ENCODE peak calls at places on chromosomes 13 and 19, in six cellular contexts. Q, E, M, T, H and I are unnamed samples.

GRCh38 chr19:4034048-4035017 is 26.8 kb downstream of the PIAS4 start:
- DNase-seq in Q (no peak), M (no peak), T (no peak), E (no peak), H (no peak), I (no peak)

GRCh38 chr13:44448875-44449274 is 75.3 kb downstream of the SERP2 start:
- DNase-seq in T (no peak), E (no peak), H (no peak), Q (no peak), M (no peak), I (no peak)

GRCh38 chr13:75202981-75203380 is 279.0 kb downstream of the TBC1D4 start:
- DNase-seq in H (no peak), Q (no peak), M (no peak), E (no peak), T (no peak), I (no peak)

GRCh38 chr13:19927117-19927734 is 31.3 kb upstream of the ZMYM2 start:
- DNase-seq in Q (no peak), M (no peak), E (no peak), T (peak), H (no peak), I (no peak)

GRCh38 chr19:4157164-4157563 is 3.7 kb downstream of the CREB3L3 start:
- DNase-seq in H (no peak), Q (no peak), T (no peak), M (no peak), E (peak), I (no peak)

GRCh38 chr19:9672893-9673292 is 2.0 kb downstream of the ZNF562 start:
- DNase-seq in H (no peak), Q (no peak), E (no peak), T (peak), M (no peak), I (no peak)

GRCh38 chr19:2747349-2747748 is 7.5 kb upstream of the SLC39A3 start:
- DNase-seq in M (no peak), Q (no peak), T (no peak), H (no peak), E (no peak), I (no peak)

GRCh38 chr19:39843919-39844793 is 2.0 kb downstream of the FBL start:
- DNase-seq in T (peak), M (no peak), Q (no peak), E (peak), H (no peak), I (no peak)

GRCh38 chr19:5154129-5154798 is 185.4 kb downstream of the KDM4B start:
- DNase-seq in H (peak), T (peak), E (peak), M (peak), Q (peak), I (peak)

GRCh38 chr19:8501547-8501946 is 893 bp downstream of the PRAM1 start:
- DNase-seq in H (no peak), M (no peak), T (no peak), E (no peak), Q (no peak), I (no peak)

GRCh38 chr13:71831716-71832115 is 35.3 kb downstream of the DACH1 start:
- DNase-seq in Q (no peak), E (no peak), T (no peak), H (no peak), M (no peak), I (no peak)

GRCh38 chr13:53028063-53028462 is 550 bp upstream of the OLFM4 start:
- DNase-seq in T (no peak), Q (no peak), E (no peak), M (no peak), H (no peak), I (no peak)

GRCh38 chr13:19984430-19985218 is 26.1 kb downstream of the ZMYM2 start:
- DNase-seq in H (no peak), E (peak), M (no peak), Q (no peak), T (peak), I (no peak)

GRCh38 chr19:19068659-19069509 is 5.1 kb downstream of the SLC25A42 start:
- DNase-seq in Q (no peak), M (no peak), H (no peak), E (no peak), T (no peak), I (no peak)

GRCh38 chr13:44904982-44905381 is 84.3 kb downstream of the NUFIP1 start:
- DNase-seq in T (no peak), Q (no peak), H (no peak), E (no peak), M (no peak), I (no peak)

GRCh38 chr19:6713773-6714692 is 6.4 kb downstream of the C3 start:
- DNase-seq in H (no peak), Q (no peak), E (no peak), M (no peak), T (no peak), I (no peak)

GRCh38 chr13:74206061-74206561 is 71.9 kb upstream of the KLF12 start:
- DNase-seq in M (no peak), H (no peak), Q (no peak), T (no peak), E (no peak), I (no peak)

GRCh38 chr19:43028866-43029265 is 2.6 kb upstream of the PSG11 start:
- DNase-seq in Q (no peak), E (no peak), T (no peak), H (no peak), M (no peak), I (no peak)
- TF ChIP-seq TAF1 in Q (no peak), E (no peak), T (no peak), H (no peak), M (no peak), I (no peak)

GRCh38 chr13:95713651-95714050 is 36.7 kb downstream of the DNAJC3 start:
- DNase-seq in E (no peak), M (no peak), Q (no peak), H (no peak), T (no peak), I (no peak)
- TF ChIP-seq TAF1 in E (no peak), M (no peak), Q (no peak), H (no peak), T (no peak), I (no peak)

GRCh38 chr13:107091386-107091785 is 523.4 kb upstream of the ARGLU1 start:
- DNase-seq in H (no peak), E (no peak), Q (no peak), M (no peak), T (no peak), I (no peak)
- TF ChIP-seq TAF1 in H (no peak), E (no peak), Q (no peak), M (no peak), T (no peak), I (no peak)

GRCh38 chr19:34124828-34125227 is 47.5 kb upstream of the LSM14A start:
- DNase-seq in H (no peak), T (peak), Q (no peak), E (peak), M (no peak), I (no peak)

GRCh38 chr19:34118879-34119748 is 53.2 kb upstream of the LSM14A start:
- DNase-seq in H (no peak), T (no peak), M (no peak), E (no peak), Q (no peak), I (no peak)

GRCh38 chr19:34126966-34127365 is 45.3 kb upstream of the LSM14A start:
- DNase-seq in Q (no peak), E (peak), H (no peak), M (no peak), T (no peak), I (no peak)

GRCh38 chr19:34120846-34121639 is 51.3 kb upstream of the LSM14A start:
- DNase-seq in T (peak), M (peak), E (peak), H (peak), Q (no peak), I (peak)
- TF ChIP-seq TAF1 in T (no peak), M (no peak), E (no peak), H (no peak), Q (no peak), I (no peak)

DNA sequence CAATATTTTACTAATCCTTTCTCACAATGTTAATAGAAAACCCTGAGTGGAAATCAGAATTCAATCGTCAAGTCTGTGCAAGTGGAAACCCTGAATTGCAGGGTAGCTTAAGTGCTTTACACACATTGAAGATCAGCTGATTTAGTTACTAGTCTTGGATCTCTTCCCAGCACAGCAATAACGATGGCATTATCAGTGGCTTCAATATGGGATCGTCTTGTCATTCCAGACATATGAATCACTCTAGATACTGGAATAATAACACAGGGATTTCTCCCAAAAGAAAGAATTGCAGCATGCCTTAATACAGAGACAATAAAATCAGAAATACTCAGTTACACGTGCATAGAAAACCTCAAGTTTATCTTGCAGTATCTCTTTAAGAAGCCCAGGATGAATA is 12.6 kb upstream of the METTL21C start:
- DNase-seq in H (no peak), E (peak), Q (no peak), M (no peak), T (no peak), I (no peak)
- TF ChIP-seq TAF1 in H (no peak), E (no peak), Q (no peak), M (no peak), T (no peak), I (no peak)

DNA sequence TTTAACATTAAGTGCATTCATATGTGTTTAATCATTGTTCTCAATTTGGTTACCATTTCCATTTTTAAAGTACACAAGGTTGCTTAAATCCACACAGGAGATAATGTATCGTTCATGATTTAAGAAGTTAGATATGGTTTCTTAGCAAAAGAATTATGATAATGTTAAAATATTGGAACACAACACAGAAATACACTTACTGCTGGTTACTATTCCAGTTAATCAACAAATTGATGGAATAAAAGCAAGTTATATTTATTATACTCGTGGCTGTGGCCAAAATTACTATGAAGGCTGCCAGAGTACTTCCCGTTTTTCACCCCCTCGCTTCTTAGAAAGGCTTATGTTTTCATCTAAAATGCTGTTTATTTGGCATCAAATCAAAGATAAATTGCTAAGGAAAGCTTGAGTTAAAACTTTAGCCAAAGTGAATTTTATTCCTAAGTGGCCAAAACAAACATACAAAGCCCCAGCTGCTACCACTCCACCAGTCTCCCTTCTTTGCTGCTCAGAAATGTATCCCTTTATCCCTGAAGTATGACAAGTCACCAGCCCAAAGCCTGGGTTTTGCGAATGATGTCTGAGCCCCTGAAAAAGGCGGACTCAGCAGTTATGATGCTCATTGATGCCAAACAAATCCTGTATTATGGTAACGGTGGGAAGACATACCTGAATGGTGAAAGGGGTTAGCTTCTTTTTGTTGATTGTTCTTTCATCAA is 27.7 kb downstream of the LCP1 start:
- DNase-seq in M (no peak), T (no peak), H (no peak), Q (no peak), E (no peak), I (no peak)
- TF ChIP-seq TAF1 in M (no peak), T (no peak), H (no peak), Q (no peak), E (no peak), I (no peak)

GRCh38 chr13:112140366-112140765 is 73.4 kb downstream of the SOX1 start:
- DNase-seq in Q (no peak), E (no peak), T (no peak), H (no peak), M (no peak), I (no peak)

GRCh38 chr13:112143753-112144615 is 77.0 kb downstream of the SOX1 start:
- DNase-seq in T (no peak), M (no peak), E (no peak), H (no peak), Q (no peak), I (no peak)

GRCh38 chr13:112143046-112143752 is 76.2 kb downstream of the SOX1 start:
- DNase-seq in T (no peak), M (no peak), Q (no peak), E (no peak), H (no peak), I (no peak)

GRCh38 chr13:112141643-112142400 is 74.9 kb downstream of the SOX1 start:
- DNase-seq in H (no peak), Q (no peak), E (no peak), M (no peak), T (no peak), I (no peak)

GRCh38 chr13:112142401-112142930 is 75.5 kb downstream of the SOX1 start:
- DNase-seq in T (no peak), M (no peak), Q (no peak), E (no peak), H (no peak), I (no peak)
- TF ChIP-seq TAF1 in T (no peak), M (no peak), Q (no peak), E (no peak), H (no peak), I (no peak)

DNA sequence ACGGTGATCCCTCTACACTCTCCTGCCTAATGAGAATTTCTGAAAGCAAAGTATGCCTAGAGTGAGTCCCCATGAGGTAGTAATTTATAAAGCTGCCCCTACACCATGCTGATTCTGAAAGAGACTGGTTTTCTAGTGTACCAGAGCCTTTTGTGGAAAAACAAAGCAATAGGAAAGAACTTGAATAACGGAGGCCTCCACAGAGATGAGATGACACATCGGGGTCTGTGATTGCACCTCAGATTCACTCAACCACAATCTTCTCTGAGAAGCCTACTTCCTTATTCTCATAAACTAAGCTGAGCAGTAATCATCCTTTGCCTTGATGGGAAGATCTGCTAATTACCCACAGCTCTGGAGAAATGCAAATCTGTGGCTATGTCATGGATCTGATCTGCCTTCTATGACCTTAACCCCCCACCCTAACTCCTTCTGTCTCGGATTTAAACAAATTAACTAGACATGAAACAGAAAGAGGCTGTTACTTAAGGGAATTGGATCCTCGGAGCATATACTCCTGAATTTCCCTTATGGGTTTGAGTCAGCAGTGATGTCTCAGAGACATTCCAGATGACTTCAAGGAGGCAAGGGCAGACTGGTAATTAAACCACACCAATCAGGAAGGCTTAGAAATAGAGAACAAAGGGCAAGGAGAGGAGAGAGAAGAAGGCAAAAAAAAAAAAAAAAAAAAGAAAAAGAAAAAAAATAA is 128.0 kb downstream of the DCT start:
- DNase-seq in H (no peak), E (no peak), Q (no peak), T (no peak), M (no peak), I (no peak)
- TF ChIP-seq TAF1 in H (no peak), E (no peak), Q (no peak), T (no peak), M (no peak), I (no peak)